ENCODE peak calls at places on chromosomes 12 and 14, in five cellular contexts. N, G, O, U and E are unnamed samples.

GRCh38 chr12:18718462-18718861 is 19.4 kb downstream of the PLCZ1 start:
- DNase-seq in G (no peak), U (no peak), O (no peak), N (no peak), E (no peak)

GRCh38 chr12:3759878-3760277 is 7.0 kb upstream of the CRACR2A start:
- DNase-seq in N (no peak), O (no peak), U (no peak), G (no peak), E (no peak)

GRCh38 chr14:33904609-33905008 is 46.3 kb downstream of the EGLN3 start:
- DNase-seq in G (no peak), N (no peak), U (no peak), O (no peak), E (no peak)

GRCh38 chr12:122835693-122836026 is 403 bp downstream of the HIP1R start:
- DNase-seq in G (no peak), N (no peak), U (peak), O (no peak), E (no peak)

GRCh38 chr12:104958009-104958945 is at the start of gene SLC41A2:
- DNase-seq in N (peak), U (peak), G (peak), O (peak), E (peak)

GRCh38 chr12:117533687-117534086 is 172.3 kb upstream of the NOS1 start:
- DNase-seq in O (no peak), N (peak), G (no peak), U (no peak), E (no peak)

GRCh38 chr12:63864456-63864709 is 19.9 kb downstream of the SRGAP1 start:
- DNase-seq in N (no peak), O (no peak), U (no peak), G (no peak), E (no peak)

GRCh38 chr12:219891-220352 is 6.0 kb upstream of the SLC6A12 start:
- DNase-seq in U (peak), G (peak), N (peak), O (peak), E (peak)

GRCh38 chr14:77580964-77581505 is 35.4 kb downstream of the SPTLC2 start:
- DNase-seq in G (peak), U (no peak), N (no peak), O (peak), E (peak)

GRCh38 chr12:109440851-109441490 is 36.1 kb downstream of the KCTD10 start:
- DNase-seq in O (no peak), U (no peak), N (no peak), G (peak), E (no peak)

GRCh38 chr12:109445224-109445623 is 31.9 kb downstream of the KCTD10 start:
- DNase-seq in N (no peak), U (no peak), O (peak), G (peak), E (peak)

GRCh38 chr12:109446869-109447268 is 30.2 kb downstream of the KCTD10 start:
- DNase-seq in G (no peak), U (no peak), N (no peak), O (no peak), E (no peak)

GRCh38 chr12:109444263-109444662 is 32.8 kb downstream of the KCTD10 start:
- DNase-seq in U (no peak), O (no peak), G (no peak), N (no peak), E (no peak)

GRCh38 chr12:109443794-109444193 is 33.3 kb downstream of the KCTD10 start:
- DNase-seq in U (peak), G (no peak), N (no peak), O (no peak), E (no peak)
- H3K27ac ChIP-seq in U (peak), G (no peak), N (peak), O (no peak), E (no peak)

DNA sequence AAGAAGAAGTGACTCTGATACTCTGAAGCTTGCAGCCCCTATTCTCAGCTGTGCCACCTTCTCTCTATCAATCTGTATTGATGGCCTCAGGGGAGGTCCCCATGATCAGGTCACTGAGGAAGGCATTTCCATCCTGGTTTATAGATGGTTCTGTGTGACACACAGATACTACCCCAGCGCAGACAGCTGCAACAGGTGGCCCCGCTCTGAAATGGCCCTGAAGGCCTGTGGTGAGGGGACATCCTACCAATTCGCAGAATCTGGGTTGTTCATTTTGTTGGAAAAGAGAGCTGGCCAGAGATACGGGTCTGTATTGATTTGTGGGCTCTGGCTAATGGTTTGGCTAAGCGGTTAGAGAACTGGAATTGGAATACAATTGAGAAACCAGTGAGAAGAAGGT is 21.7 kb downstream of the DLK1 start:
- DNase-seq in O (no peak), N (peak), U (no peak), G (no peak), E (no peak)
- H3K27ac ChIP-seq in O (no peak), N (no peak), U (no peak), G (no peak), E (no peak)

DNA sequence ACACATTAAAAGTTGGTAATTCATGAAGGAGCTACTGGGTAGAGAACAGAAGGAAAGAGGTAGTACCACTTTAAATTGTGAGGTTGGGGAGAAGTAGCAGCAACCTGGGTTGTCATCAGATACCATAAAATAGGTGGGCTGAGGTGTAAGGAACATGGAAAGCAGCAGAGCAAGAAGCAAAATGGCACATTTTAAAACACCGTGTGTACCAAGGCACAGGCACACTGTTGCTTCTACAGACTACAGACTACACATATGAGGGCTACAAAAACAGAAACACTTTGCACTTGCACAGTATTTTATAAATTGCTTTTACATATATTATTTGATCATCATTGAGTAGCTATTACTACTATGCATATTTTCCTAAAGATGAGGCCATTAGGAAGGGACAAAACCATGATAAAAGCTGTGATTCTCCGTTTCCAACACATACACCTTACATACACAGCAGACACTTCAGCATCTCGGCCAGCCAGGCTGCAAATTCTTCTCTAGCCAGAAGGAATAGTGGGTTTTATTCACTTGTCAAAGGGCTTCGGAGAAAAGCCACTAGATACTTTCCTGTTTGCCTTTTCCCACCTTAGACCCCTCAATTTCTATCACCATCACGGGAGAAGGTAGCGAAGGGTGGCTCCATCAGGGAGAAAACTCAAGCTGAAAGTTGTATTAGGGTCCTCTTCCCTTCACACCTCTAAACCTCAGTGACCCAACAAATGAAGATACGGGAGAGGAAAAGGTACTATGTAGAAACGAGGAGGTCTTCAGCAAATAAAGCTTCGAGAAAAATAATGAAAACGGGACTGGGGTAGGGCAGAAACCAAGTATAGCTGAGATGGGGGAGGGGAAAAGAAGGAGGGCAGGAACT is 1.6 kb downstream of the PYM1 start:
- DNase-seq in G (no peak), U (no peak), N (no peak), O (no peak), E (no peak)
- H3K27ac ChIP-seq in G (peak), U (peak), N (peak), O (peak), E (peak)

DNA sequence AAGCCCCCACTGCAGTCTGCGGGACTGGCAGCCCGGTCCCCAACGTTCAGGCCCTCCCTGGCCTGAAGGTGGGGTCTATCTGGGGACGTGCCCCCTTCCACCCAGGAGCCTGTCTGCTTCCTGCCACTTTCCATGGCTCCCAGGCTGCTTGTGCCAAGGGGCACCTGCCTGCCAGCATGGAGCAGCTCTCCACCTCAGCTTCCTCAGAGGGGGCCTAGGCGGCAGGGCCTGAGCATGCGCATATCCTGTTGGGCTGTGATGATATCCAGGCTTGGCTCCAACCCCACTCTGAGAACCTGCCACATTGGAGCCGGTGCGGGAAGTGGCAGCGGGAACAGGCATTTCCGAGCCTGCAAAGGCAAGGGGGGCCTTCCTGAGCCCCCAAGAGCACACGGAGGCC is 57.4 kb downstream of the FUT8 start:
- DNase-seq in G (no peak), U (no peak), O (no peak), N (no peak), E (no peak)
- H3K27ac ChIP-seq in G (no peak), U (no peak), O (no peak), N (no peak), E (no peak)

GRCh38 chr12:130827432-130827831 is 11.6 kb downstream of the STX2 start:
- DNase-seq in U (no peak), N (no peak), G (peak), O (no peak), E (no peak)
- H3K27ac ChIP-seq in U (peak), N (no peak), G (peak), O (peak), E (no peak)

GRCh38 chr14:68462683-68463082 is 330.2 kb downstream of the ZFP36L1 start:
- DNase-seq in G (no peak), N (no peak), U (no peak), O (no peak), E (no peak)

GRCh38 chr14:68464716-68465115 is 328.2 kb downstream of the ZFP36L1 start:
- DNase-seq in N (no peak), G (peak), O (peak), U (no peak), E (peak)

GRCh38 chr14:68463299-68463698 is 329.6 kb downstream of the ZFP36L1 start:
- DNase-seq in O (no peak), U (no peak), N (no peak), G (no peak), E (no peak)

GRCh38 chr14:68461086-68461485 is 331.8 kb downstream of the ZFP36L1 start:
- DNase-seq in U (no peak), O (no peak), N (no peak), G (no peak), E (no peak)

GRCh38 chr14:68463705-68464104 is 329.2 kb downstream of the ZFP36L1 start:
- DNase-seq in N (no peak), U (no peak), G (no peak), O (no peak), E (no peak)
- H3K27ac ChIP-seq in N (no peak), U (no peak), G (no peak), O (no peak), E (no peak)

GRCh38 chr12:106982229-106982628 is 4.7 kb downstream of the MTERF2 start:
- DNase-seq in O (peak), U (no peak), G (no peak), N (no peak), E (no peak)

GRCh38 chr12:106981781-106982180 is 5.2 kb downstream of the MTERF2 start:
- DNase-seq in N (no peak), U (no peak), G (peak), O (peak), E (no peak)

GRCh38 chr12:106984588-106985137 is 2.3 kb downstream of the MTERF2 start:
- DNase-seq in G (no peak), N (no peak), U (no peak), O (no peak), E (no peak)

GRCh38 chr12:106978035-106978800 is 8.7 kb downstream of the MTERF2 start:
- DNase-seq in N (no peak), O (no peak), G (peak), U (no peak), E (peak)

DNA sequence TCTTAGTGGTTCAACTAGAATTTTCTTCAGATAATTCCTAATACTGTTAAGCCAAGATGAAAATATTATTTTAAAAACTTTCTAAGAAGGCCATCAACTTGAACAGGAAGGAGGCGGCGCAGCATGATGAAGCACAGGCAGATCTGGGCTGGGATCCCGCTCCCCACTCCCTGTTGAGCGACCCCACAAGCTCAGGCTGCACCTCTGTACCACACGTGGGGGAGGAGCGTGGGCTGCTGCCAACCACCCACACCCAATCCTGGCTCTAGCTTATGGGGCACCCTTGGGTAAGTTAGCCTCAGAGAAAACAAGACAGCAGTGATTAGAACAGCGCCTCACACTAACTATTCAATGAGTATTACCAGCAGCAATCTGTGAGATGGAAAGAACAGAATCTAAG is 6.0 kb downstream of the MTERF2 start:
- DNase-seq in G (no peak), O (no peak), N (no peak), U (no peak), E (no peak)
- H3K27ac ChIP-seq in G (no peak), O (no peak), N (no peak), U (no peak), E (no peak)

GRCh38 chr14:98503086-98503815 is 768.7 kb downstream of the BCL11B start:
- DNase-seq in G (no peak), N (no peak), O (no peak), U (no peak), E (no peak)

GRCh38 chr14:98494582-98494981 is 777.4 kb downstream of the BCL11B start:
- DNase-seq in U (no peak), G (no peak), O (no peak), N (no peak), E (peak)

GRCh38 chr14:98501836-98502235 is 770.2 kb downstream of the BCL11B start:
- DNase-seq in U (no peak), O (no peak), N (no peak), G (no peak), E (no peak)

GRCh38 chr14:98501335-98501734 is 770.7 kb downstream of the BCL11B start:
- DNase-seq in O (no peak), N (no peak), G (no peak), U (no peak), E (no peak)

DNA sequence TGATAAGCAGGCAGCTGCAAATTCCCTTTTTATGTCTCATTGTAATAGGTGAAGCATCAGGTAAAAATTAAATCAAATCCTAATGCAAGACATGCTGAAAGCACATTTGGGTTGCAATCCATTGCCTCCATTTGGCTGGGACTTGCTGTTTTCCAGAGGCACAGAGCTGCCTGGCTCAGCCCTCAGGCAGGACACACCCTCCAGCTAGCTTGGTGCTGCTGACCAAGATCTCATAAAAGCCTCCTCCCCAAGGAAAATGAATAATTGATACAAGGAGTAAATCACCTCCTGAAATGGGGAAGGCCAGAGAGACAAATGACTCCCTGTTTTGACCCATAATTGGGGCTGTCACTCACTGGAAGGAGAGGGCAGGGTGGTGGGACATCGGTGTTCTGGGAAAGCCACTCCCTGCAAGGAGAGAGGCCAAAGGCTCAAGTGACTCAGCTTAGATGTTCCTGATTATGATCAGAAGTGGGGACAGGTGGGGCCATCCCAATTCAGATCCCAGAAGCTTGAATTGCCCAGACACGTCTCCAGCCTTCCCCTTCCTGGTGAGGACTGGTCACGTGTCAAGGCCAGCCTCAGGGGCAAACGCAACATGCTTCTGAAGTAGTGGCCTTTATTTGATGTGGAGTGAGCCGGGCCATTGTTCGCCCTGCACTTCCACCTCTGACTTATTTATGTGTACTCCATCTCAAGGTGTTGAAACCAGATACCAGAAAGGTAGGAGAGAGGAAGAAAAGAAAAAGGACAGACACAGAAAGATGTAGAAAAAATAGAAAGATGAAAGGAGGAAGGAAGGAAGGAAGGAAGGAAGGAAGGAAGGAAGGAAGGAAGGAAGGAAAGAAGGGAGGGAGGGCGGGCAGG is 773.7 kb downstream of the BCL11B start:
- DNase-seq in O (no peak), N (no peak), U (no peak), G (no peak), E (no peak)
- H3K27ac ChIP-seq in O (no peak), N (no peak), U (no peak), G (no peak), E (no peak)

GRCh38 chr12:89663577-89664357 is 44.9 kb downstream of the ATP2B1 start:
- DNase-seq in G (peak), O (peak), N (no peak), U (no peak), E (peak)
- H3K27ac ChIP-seq in G (peak), O (no peak), N (no peak), U (no peak), E (no peak)

GRCh38 chr14:103941973-103942736 is at the start of gene RD3L:
- DNase-seq in O (no peak), U (no peak), N (no peak), G (no peak), E (no peak)

GRCh38 chr14:103948442-103948841 is 6.1 kb upstream of the RD3L start:
- DNase-seq in N (no peak), G (no peak), O (no peak), U (no peak), E (no peak)

GRCh38 chr14:103946975-103947374 is 4.6 kb upstream of the RD3L start:
- DNase-seq in G (no peak), U (no peak), N (no peak), O (no peak), E (no peak)

GRCh38 chr14:103941462-103941861 is 867 bp downstream of the RD3L start:
- DNase-seq in G (no peak), O (no peak), N (no peak), U (no peak), E (no peak)

DNA sequence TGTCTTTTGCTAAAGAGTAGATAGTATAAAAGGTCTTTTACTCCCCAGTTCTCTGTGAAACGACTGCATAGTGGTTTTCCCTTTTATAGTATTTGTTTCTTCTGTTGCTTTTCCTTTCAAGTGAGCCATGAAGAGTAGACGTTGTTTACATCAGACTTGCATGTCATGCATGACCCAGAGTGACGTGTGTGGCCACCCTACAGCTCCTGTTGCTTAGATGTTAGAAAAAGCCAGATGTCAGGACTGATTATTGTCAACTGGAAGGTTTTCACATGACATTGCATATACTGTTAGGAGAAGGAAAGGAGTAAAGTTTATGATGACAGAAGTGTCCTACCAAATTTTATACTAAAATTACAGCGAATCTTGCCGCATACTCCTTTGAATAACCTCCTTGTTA is 1.3 kb upstream of the RD3L start:
- DNase-seq in G (peak), U (no peak), O (peak), N (no peak), E (no peak)
- H3K27ac ChIP-seq in G (no peak), U (no peak), O (no peak), N (no peak), E (no peak)